ENCODE peak calls at places on chromosomes 11 and 22, in five cellular contexts. U, I, T, F and W are unnamed samples.

GRCh38 chr11:10931761-10932700 is 74.2 kb upstream of the ZBED5 start:
- DNase-seq in U (peak), I (peak), T (no peak), F (peak), W (peak)

GRCh38 chr11:69351460-69351859 is 57.5 kb downstream of the MYEOV start:
- DNase-seq in U (no peak), I (no peak), T (no peak), F (no peak), W (no peak)

GRCh38 chr22:42279425-42280020 is 9.1 kb upstream of the TCF20 start:
- DNase-seq in U (no peak), I (no peak), T (no peak), F (no peak), W (no peak)

GRCh38 chr11:56905936-56906335 is 82.8 kb upstream of the OR5AK2 start:
- DNase-seq in U (no peak), I (no peak), T (no peak), F (no peak), W (no peak)

GRCh38 chr22:30390974-30391691 is 3.9 kb upstream of the RNF215 start:
- DNase-seq in U (no peak), I (peak), T (peak), F (peak), W (peak)

GRCh38 chr11:2882681-2883110 is 2.9 kb downstream of the CDKN1C start:
- DNase-seq in U (no peak), I (no peak), T (no peak), F (no peak), W (no peak)

GRCh38 chr22:45859231-45860161 is 117.5 kb downstream of the WNT7B start:
- DNase-seq in U (no peak), I (peak), T (no peak), F (no peak), W (no peak)

GRCh38 chr22:29306175-29306829 is at the start of gene GAS2L1:
- DNase-seq in U (peak), I (peak), T (peak), F (peak), W (peak)

GRCh38 chr11:8253566-8253965 is 10.1 kb downstream of the LMO1 start:
- DNase-seq in U (no peak), I (no peak), T (no peak), F (no peak), W (no peak)

DNA sequence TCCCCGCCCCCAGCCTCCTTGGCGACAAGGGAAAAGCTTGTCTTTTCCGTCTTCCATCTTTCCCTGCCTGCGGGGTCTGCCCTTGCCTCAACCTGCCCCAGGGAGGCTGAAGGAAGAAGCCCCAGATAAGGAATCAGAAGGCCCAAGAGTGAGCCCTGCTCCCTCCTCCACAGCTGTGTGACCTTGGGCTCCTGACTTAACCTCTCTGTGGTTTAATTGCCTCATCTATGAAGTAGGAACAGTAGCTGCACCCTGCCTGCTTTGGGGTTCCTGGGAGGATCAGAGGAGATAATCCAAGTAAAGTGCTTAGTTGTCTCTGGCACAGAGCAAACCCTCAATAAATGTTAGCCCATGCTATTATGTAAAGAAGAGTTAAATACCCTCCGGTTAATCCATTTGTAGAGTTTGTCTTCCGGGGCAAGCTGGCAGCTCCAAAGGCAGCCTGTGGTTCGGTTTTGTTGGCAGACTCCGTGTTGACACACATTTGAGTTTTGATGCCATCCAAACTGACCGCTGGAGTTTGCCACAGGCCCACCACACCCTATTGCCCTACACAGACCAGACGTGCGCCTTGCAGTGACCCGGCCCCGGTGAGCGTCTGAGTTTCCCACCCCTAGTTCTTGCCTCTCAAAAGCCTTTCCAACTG is 25.3 kb downstream of the ELFN2 start:
- DNase-seq in U (no peak), I (no peak), T (no peak), F (no peak), W (no peak)
- TF ChIP-seq POLR2A in U (no peak), I (no peak), T (no peak), F (no peak), W (no peak)

GRCh38 chr11:86261328-86261727 is 16.8 kb downstream of the EED start:
- DNase-seq in U (no peak), I (no peak), T (no peak), F (no peak), W (no peak)
- TF ChIP-seq POLR2A in U (no peak), I (no peak), T (no peak), F (no peak), W (no peak)

GRCh38 chr11:62852523-62853188 is 13.3 kb upstream of the WDR74 start:
- DNase-seq in U (no peak), I (no peak), T (peak), F (no peak), W (no peak)
- TF ChIP-seq POLR2A in U (no peak), I (no peak), T (no peak), F (no peak), W (no peak)

GRCh38 chr22:20071524-20071972 is 8.5 kb upstream of the DGCR8 start:
- DNase-seq in U (no peak), I (no peak), T (peak), F (no peak), W (no peak)
- TF ChIP-seq POLR2A in U (no peak), I (no peak), T (no peak), F (no peak), W (no peak)

DNA sequence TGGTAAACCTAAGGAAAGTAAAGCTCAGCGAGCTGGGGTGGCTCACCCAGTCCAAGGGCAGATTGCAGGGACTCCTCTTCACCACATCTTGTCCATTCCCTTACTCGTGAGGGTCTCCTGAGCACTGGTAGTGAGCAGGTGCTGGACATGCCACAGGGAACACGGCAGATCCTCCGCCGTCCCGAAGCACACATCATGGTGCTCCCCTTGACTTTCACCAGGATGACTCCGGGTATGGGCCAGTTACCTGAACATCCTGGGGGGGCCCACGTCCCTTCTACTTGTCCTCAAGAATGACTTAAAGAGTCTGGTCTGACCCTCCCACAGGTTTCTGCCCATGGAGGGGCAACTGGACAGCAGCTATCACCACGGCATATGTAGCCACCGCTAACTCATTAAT is 8.0 kb upstream of the SF1 start:
- DNase-seq in U (no peak), I (no peak), T (no peak), F (no peak), W (no peak)
- TF ChIP-seq POLR2A in U (no peak), I (no peak), T (no peak), F (no peak), W (no peak)

DNA sequence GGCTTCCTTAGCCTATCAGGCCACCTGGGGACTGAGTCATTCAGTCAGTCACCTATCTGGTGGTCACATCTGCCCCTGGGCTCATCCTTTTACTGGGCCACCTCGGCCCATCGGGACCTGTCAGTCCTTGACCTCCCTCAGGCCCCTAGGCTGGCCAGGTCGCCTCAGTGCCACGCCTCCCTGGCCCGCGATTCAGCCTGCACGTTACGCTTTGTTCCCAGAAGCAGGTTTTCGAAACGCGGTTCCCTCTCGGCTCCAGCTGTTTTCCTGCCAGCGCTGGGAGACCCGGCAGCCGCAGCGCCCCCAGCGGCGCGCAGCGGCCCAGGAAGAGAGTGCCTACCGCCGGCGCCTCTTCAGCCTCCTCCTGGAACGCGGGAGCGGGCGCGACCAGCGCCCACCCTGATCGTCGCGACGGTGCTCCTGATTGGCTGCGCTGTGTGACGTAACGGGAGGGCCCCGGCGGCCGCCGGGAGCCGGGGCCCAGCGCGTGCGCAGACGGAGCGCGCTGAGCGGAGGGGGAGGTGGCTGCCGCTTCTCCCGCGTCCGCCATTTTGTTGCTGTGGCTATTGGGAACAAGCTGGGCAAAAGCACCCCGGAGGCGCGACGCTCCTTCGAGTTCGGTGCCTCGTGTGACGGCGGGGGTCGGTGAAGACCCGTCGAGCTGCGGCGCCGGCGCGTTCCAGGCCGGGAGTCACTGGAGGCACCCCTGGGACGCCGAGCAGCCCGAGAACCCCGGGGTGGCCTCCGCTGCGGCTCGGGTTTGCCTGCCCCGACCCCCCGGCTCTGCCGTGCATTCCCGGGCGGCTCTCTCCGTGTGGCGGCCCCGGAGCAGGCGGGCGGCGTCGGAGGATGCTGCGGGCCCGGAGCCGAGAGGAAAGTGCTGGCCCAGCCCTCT is at the start of gene CRKL:
- DNase-seq in U (peak), I (peak), T (peak), F (peak), W (peak)
- TF ChIP-seq POLR2A in U (peak), I (peak), T (no peak), F (peak), W (peak)

GRCh38 chr11:68312117-68312779 is at the start of gene LRP5:
- DNase-seq in U (no peak), I (no peak), T (peak), F (peak), W (peak)
- TF ChIP-seq POLR2A in U (no peak), I (peak), T (no peak), F (no peak), W (no peak)

DNA sequence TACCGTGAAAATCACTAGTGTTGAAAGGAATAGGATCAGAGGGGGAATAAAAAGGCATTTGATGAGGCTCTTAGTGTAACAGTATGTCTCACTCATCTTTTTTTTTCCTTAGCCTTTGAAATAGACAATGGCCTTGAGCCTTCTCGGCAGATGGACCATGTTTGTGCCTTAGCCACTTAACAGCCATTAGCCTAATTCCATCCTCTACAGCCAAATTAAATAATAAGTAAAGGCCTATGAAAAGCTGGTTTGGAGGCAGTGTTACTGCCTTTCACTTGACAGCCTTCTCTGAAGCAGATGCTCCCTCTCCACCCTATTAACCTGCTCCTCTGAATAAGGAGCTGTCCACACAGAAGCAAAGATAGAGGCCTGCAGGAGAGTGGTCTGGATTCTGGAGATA is 580.7 kb downstream of the NTM start:
- DNase-seq in U (no peak), I (no peak), T (no peak), F (no peak), W (no peak)
- TF ChIP-seq POLR2A in U (no peak), I (no peak), T (no peak), F (no peak), W (no peak)

GRCh38 chr11:76169473-76169881 is 36.8 kb downstream of the WNT11 start:
- DNase-seq in U (no peak), I (no peak), T (no peak), F (no peak), W (no peak)

GRCh38 chr11:76172583-76172982 is 33.7 kb downstream of the WNT11 start:
- DNase-seq in U (no peak), I (no peak), T (no peak), F (no peak), W (no peak)

GRCh38 chr11:76167590-76167989 is 38.7 kb downstream of the WNT11 start:
- DNase-seq in U (no peak), I (no peak), T (no peak), F (no peak), W (no peak)

GRCh38 chr11:76173663-76174062 is 32.6 kb downstream of the WNT11 start:
- DNase-seq in U (no peak), I (no peak), T (no peak), F (no peak), W (no peak)

DNA sequence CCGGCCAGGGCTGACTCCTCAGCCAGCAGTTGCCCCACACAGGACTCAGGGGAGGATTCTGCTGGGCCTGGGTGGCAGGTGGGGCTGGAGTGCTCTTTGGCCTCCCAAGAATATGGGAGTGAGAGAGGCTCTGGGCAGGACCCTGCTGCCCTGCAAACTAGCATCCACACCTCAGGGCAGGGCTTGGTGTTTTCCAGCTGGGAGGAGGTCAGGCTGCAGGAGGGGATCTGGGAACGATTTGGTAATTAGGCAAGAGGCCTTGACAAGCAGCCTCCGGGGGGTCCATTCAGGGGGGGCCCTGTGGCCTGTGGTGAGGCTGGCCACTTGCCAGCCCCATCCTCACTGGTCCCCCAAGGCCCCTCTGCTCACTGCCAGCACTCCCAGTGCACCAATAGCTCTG is 35.8 kb downstream of the WNT11 start:
- DNase-seq in U (no peak), I (no peak), T (no peak), F (no peak), W (no peak)
- TF ChIP-seq POLR2A in U (no peak), I (no peak), T (no peak), F (no peak), W (no peak)